ENCODE peak calls at places on chromosomes 12 and 14, in nine cellular contexts. P, A, I, U, F, S, L, Z and V are unnamed samples.

GRCh38 chr12:45216297-45216982 is 545 bp downstream of the ANO6 start:
- DNase-seq in L (peak; percentile 37), I (peak; percentile 41), A (peak; percentile 51), Z (peak; percentile 69), S (peak; percentile 24), U (peak; percentile 90), P (peak; percentile 45), F (peak; percentile 59), V (peak; percentile 59)

GRCh38 chr14:36316131-36316530 is 4.3 kb downstream of the MBIP start:
- DNase-seq in S (no peak), A (no peak), P (no peak), Z (no peak), I (no peak), F (no peak), L (no peak), U (no peak), V (peak; percentile 20)

GRCh38 chr14:90281261-90281660 is 24.9 kb downstream of the PSMC1 start:
- DNase-seq in Z (no peak), S (peak; percentile 82), A (peak; percentile 72), I (no peak), U (no peak), F (no peak), P (no peak), L (peak; percentile 7), V (peak; percentile 81)

GRCh38 chr14:102903889-102904512 is 18.5 kb upstream of the AMN start:
- DNase-seq in I (no peak), A (no peak), P (no peak), U (no peak), S (no peak), F (no peak), Z (no peak), L (no peak), V (no peak)

GRCh38 chr12:114746297-114747074 is 62.5 kb upstream of the TBX3 start:
- DNase-seq in Z (no peak), U (no peak), A (peak; percentile 57), L (no peak), P (peak; percentile 56), S (no peak), I (no peak), F (no peak), V (no peak)

GRCh38 chr12:132955094-132955932 is 793 bp downstream of the ZNF605 start:
- DNase-seq in U (peak; percentile 78), Z (no peak), S (peak; percentile 63), I (peak; percentile 35), P (peak; percentile 32), A (peak; percentile 68), F (peak; percentile 51), L (peak; percentile 15), V (peak; percentile 63)

GRCh38 chr12:18483723-18484325 is 222.5 kb downstream of the PIK3C2G start:
- DNase-seq in S (no peak), P (no peak), A (no peak), F (no peak), L (no peak), Z (no peak), I (no peak), U (no peak), V (no peak)

GRCh38 chr12:42985506-42985905 is 396.0 kb upstream of the PRICKLE1 start:
- DNase-seq in P (no peak), I (no peak), A (peak; percentile 11), L (no peak), F (no peak), U (no peak), S (peak; percentile 37), Z (peak; percentile 5), V (no peak)

GRCh38 chr14:67650694-67651093 is 23.7 kb downstream of the VTI1B start:
- DNase-seq in I (no peak), P (no peak), U (no peak), S (peak; percentile 13), F (no peak), Z (no peak), A (peak; percentile 77), L (no peak), V (peak; percentile 91)

DNA sequence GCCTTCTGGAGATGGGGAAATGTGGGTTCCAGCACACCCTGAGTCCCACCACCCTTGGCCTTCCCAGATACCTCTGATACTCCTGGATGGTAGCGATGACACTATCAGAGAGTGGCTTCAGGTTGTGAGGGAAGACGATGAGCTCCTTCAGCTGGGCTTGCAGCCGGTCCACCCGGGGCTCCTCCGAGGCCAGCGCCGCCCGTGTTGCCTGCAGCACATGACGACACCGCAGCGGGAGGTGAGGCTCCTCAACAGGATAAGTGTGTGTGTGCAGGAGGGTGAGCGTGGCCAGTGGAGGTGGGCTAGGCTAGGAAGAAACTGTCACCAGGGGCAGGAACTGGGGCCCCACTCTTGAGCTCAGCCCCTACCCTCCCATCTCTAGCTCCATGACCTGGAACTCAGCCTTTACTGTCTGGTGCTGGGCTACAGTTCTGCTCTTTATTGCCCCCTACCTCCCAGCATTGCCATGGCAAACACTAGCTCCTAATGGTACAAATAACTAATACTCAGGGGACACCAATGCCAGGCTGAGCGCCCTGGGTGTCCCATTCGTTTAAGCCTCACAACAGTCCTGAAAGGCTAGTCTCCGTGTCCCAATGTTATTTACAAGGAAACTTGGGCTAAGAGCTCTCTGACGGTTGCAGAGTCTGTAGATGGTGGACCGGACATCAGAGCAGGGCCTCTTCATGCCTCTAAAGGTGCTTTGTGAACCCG is 64.1 kb downstream of the SYNE3 start:
- DNase-seq in A (peak; percentile 22), Z (peak; percentile 36), F (no peak), L (no peak), P (no peak), U (no peak), I (no peak), S (peak; percentile 3), V (peak; percentile 26)
- TF ChIP-seq CTCF in A (peak; percentile 55), Z (peak; percentile 50), F (peak; percentile 13), L (peak; percentile 50), P (no peak), U (no peak), I (no peak), S (peak; percentile 71), V (peak; percentile 57)

GRCh38 chr14:71574976-71575375 is 357.3 kb upstream of the RGS6 start:
- DNase-seq in Z (peak; percentile 15), A (peak; percentile 93), S (peak; percentile 82), F (no peak), I (no peak), L (peak; percentile 8), U (no peak), P (no peak), V (peak; percentile 69)
- H3K4me3 ChIP-seq in Z (no peak overlapping the region), A (no peak overlapping the region), S (no peak overlapping the region), F (no peak overlapping the region), I (no peak overlapping the region), L (no peak overlapping the region), U (no peak overlapping the region), P (no peak overlapping the region), V (no peak overlapping the region)

GRCh38 chr12:85951823-85952222 is 77.7 kb downstream of the NTS start:
- DNase-seq in P (no peak), U (no peak), L (no peak), Z (peak; percentile 5), S (no peak), A (peak; percentile 45), F (no peak), I (no peak), V (peak; percentile 36)
- TF ChIP-seq CTCF in P (no peak), U (no peak), L (peak; percentile 55), Z (peak; percentile 14), S (peak; percentile 32), A (peak; percentile 57), F (no peak), I (no peak), V (peak; percentile 44)

GRCh38 chr14:34138175-34138574 is 187.3 kb upstream of the EGLN3 start:
- DNase-seq in L (no peak), F (no peak), U (no peak), I (peak; percentile 71), A (no peak), S (no peak), P (no peak), Z (no peak), V (no peak)
- H3K4me3 ChIP-seq in L (no peak overlapping the region), F (no peak overlapping the region), U (no peak overlapping the region), I (no peak overlapping the region), A (no peak overlapping the region), S (no peak overlapping the region), P (no peak overlapping the region), Z (no peak overlapping the region), V (no peak overlapping the region)